ENCODE peak calls at places on chromosomes 7 and 10, in nine cellular contexts. R, D, G, B, Y, O, L, Q and Z are unnamed samples.

GRCh38 chr10:100847440-100847839 is 65.3 kb upstream of the SLF2 start:
- DNase-seq in G (peak), D (peak), Y (no peak), B (peak), O (no peak), Q (no peak), L (no peak), R (no peak), Z (no peak)

GRCh38 chr7:55044791-55045190 is 26.0 kb downstream of the EGFR start:
- DNase-seq in Q (no peak), D (no peak), R (no peak), O (no peak), G (no peak), Y (no peak), B (no peak), L (no peak), Z (no peak)

GRCh38 chr10:68106656-68107055 is 2.6 kb upstream of the MYPN start:
- DNase-seq in D (no peak), B (peak), Q (peak), O (no peak), G (peak), Y (no peak), L (peak), R (peak), Z (no peak)

GRCh38 chr10:126502481-126502880 is 114.2 kb upstream of the ADAM12 start:
- DNase-seq in L (no peak), G (peak), R (no peak), O (no peak), D (no peak), Q (peak), B (no peak), Y (no peak), Z (no peak)

GRCh38 chr7:134820295-134820694 is 40.9 kb downstream of the CALD1 start:
- DNase-seq in B (no peak), Y (no peak), L (peak), O (no peak), Q (no peak), G (no peak), D (no peak), R (no peak), Z (no peak)

GRCh38 chr7:30116771-30117170 is 18.0 kb upstream of the MTURN start:
- DNase-seq in L (no peak), Y (no peak), D (no peak), G (peak), B (no peak), R (peak), Q (peak), O (no peak), Z (no peak)

GRCh38 chr10:128178319-128178937 is 52.2 kb upstream of the MKI67 start:
- DNase-seq in B (peak), Q (no peak), L (peak), D (peak), O (no peak), G (peak), Y (peak), R (peak), Z (peak)

GRCh38 chr7:18347170-18347569 is 148.4 kb upstream of the HDAC9 start:
- DNase-seq in Q (no peak), G (no peak), O (no peak), Y (no peak), B (no peak), R (peak), L (no peak), D (no peak), Z (no peak)

GRCh38 chr10:78267070-78267469 is 233.4 kb downstream of the RPS24 start:
- DNase-seq in R (no peak), L (peak), Y (no peak), Q (peak), B (no peak), G (no peak), O (no peak), D (no peak), Z (no peak)

GRCh38 chr7:86733783-86734182 is 90.1 kb downstream of the GRM3 start:
- DNase-seq in Q (peak), Y (no peak), B (no peak), D (no peak), G (peak), L (peak), O (no peak), R (peak), Z (no peak)

GRCh38 chr10:123878666-123879311 is 12.8 kb downstream of the CPXM2 start:
- DNase-seq in G (no peak), L (no peak), Y (no peak), R (no peak), B (no peak), Q (peak), O (no peak), D (no peak), Z (no peak)

GRCh38 chr7:122135275-122135674 is 8.8 kb downstream of the AASS start:
- DNase-seq in G (no peak), D (no peak), Y (no peak), B (no peak), O (no peak), L (no peak), R (no peak), Q (no peak), Z (no peak)

GRCh38 chr7:80499350-80499955 is 12.4 kb downstream of the GNAT3 start:
- DNase-seq in O (no peak), G (peak), D (no peak), B (peak), Y (no peak), R (no peak), L (peak), Q (peak), Z (no peak)